ENCODE peak calls at places on chromosome 19, in six cellular contexts. F is RCC 7860, Y is skeletal muscle cell, S is T-cell, D is NCI-H1092, G is neuronal stem cell. O is an unnamed sample.

GRCh38 chr19:3420909-3421619 is 54.7 kb downstream of the NFIC start:
- DNase-seq in F (no peak), Y (no peak), S (no peak), D (no peak), G (no peak), O (no peak)

GRCh38 chr19:1649706-1650626 is 2.4 kb downstream of the TCF3 start:
- DNase-seq in F (no peak), Y (no peak), S (no peak), D (no peak), G (no peak), O (no peak)

GRCh38 chr19:29014857-29015436 is 198.0 kb downstream of the UQCRFS1 start:
- DNase-seq in F (no peak), Y (no peak), S (no peak), D (no peak), G (no peak), O (no peak)

GRCh38 chr19:52138614-52139290 is 986 bp downstream of the ZNF616 start:
- DNase-seq in F (no peak), Y (no peak), S (no peak), D (peak; percentile 44), G (no peak), O (peak; percentile 33)

GRCh38 chr19:1379961-1380489 is 3.7 kb upstream of the NDUFS7 start:
- DNase-seq in F (no peak), Y (no peak), S (no peak), D (no peak), G (no peak), O (no peak)

GRCh38 chr19:40530091-40530901 is 46.4 kb upstream of the SHKBP1 start:
- DNase-seq in F (no peak), Y (no peak), S (no peak), D (peak; percentile 7), G (peak; percentile 72), O (no peak)

GRCh38 chr19:49272204-49272603 is 52.8 kb downstream of the SLC6A16 start:
- DNase-seq in F (no peak), Y (peak; percentile 37), S (no peak), D (no peak), G (no peak), O (no peak)

GRCh38 chr19:39479916-39480315 is 722 bp upstream of the TIMM50 start:
- DNase-seq in F (no peak), Y (no peak), S (no peak), D (no peak), G (no peak), O (no peak)

GRCh38 chr19:38701455-38702063 is 42.7 kb downstream of the CAPN12 start:
- DNase-seq in F (no peak), Y (no peak), S (no peak), D (no peak), G (no peak), O (no peak)

GRCh38 chr19:46205183-46205984 is 24.2 kb upstream of the IGFL1 start:
- DNase-seq in F (no peak), Y (no peak), S (no peak), D (no peak), G (no peak), O (no peak)

GRCh38 chr19:50822661-50823208 is 852 bp downstream of the KLK1 start:
- DNase-seq in F (no peak), Y (no peak), S (no peak), D (no peak), G (no peak), O (no peak)

GRCh38 chr19:15986694-15987093 is 37.9 kb downstream of the OR10H4 start:
- DNase-seq in F (no peak), Y (no peak), S (no peak), D (no peak), G (no peak), O (no peak)

GRCh38 chr19:34667349-34668076 is 9.4 kb downstream of the SCGB2B2 start:
- DNase-seq in F (no peak), Y (peak; percentile 1), S (no peak), D (peak; percentile 29), G (no peak), O (peak; percentile 64)

GRCh38 chr19:52648336-52648990 is 10.3 kb upstream of the ZNF83 start:
- DNase-seq in F (no peak), Y (no peak), S (no peak), D (no peak), G (no peak), O (peak; percentile 14)

GRCh38 chr19:22622020-22622419 is 12.1 kb upstream of the ZNF492 start:
- DNase-seq in F (no peak), Y (no peak), S (no peak), D (no peak), G (no peak), O (no peak)

GRCh38 chr19:34236035-34236793 is 18.1 kb upstream of the GARRE1 start:
- DNase-seq in F (no peak), Y (no peak), S (no peak), D (no peak), G (no peak), O (no peak)

GRCh38 chr19:5936308-5936980 is 22.4 kb downstream of the CAPS start:
- DNase-seq in F (no peak), Y (no peak), S (no peak), D (peak; percentile 59), G (no peak), O (no peak)

GRCh38 chr19:51116736-51117135 is 8.0 kb upstream of the SIGLEC9 start:
- DNase-seq in F (no peak), Y (no peak), S (no peak), D (no peak), G (no peak), O (no peak)

GRCh38 chr19:37594982-37595382 is 306 bp downstream of the ZNF540 start:
- DNase-seq in F (no peak), Y (peak; percentile 10), S (peak; percentile 58), D (peak; percentile 5), G (no peak), O (peak; percentile 50)

GRCh38 chr19:11268783-11269267 is 6.5 kb upstream of the DOCK6 start:
- DNase-seq in F (no peak), Y (peak; percentile 45), S (no peak), D (no peak), G (no peak), O (peak; percentile 99)

GRCh38 chr19:47331490-47331889 is 485 bp upstream of the C5AR2 start:
- DNase-seq in F (no peak), Y (no peak), S (no peak), D (no peak), G (no peak), O (no peak)

GRCh38 chr19:4754248-4754647 is 30.6 kb upstream of the DPP9 start:
- DNase-seq in F (no peak), Y (no peak), S (no peak), D (no peak), G (no peak), O (peak; percentile 23)

GRCh38 chr19:48330012-48330681 is 4.8 kb downstream of the EMP3 start:
- DNase-seq in F (no peak), Y (no peak), S (peak; percentile 84), D (peak; percentile 83), G (peak; percentile 79), O (peak; percentile 41)

GRCh38 chr19:11538232-11539036 is at the start of gene CNN1:
- DNase-seq in F (no peak), Y (peak; percentile 38), S (no peak), D (no peak), G (no peak), O (no peak)

GRCh38 chr19:54448037-54448773 is 794 bp upstream of the LENG8 start:
- DNase-seq in F (peak; percentile 34), Y (no peak), S (no peak), D (no peak), G (no peak), O (peak; percentile 61)

GRCh38 chr19:30252214-30252613 is 120.0 kb upstream of the ZNF536 start:
- DNase-seq in F (no peak), Y (no peak), S (no peak), D (no peak), G (no peak), O (no peak)

GRCh38 chr19:1849999-1850398 is 1.7 kb upstream of the REXO1 start:
- DNase-seq in F (no peak), Y (no peak), S (no peak), D (no peak), G (no peak), O (no peak)

GRCh38 chr19:46976845-46977320 is 42.8 kb upstream of the NPAS1 start:
- DNase-seq in F (peak; percentile 94), Y (no peak), S (no peak), D (no peak), G (peak; percentile 30), O (no peak)

GRCh38 chr19:48543121-48543710 is 8.8 kb upstream of the SULT2B1 start:
- DNase-seq in F (peak; percentile 60), Y (no peak), S (no peak), D (no peak), G (no peak), O (peak; percentile 79)

GRCh38 chr19:12791345-12792047 is at the start of gene JUNB:
- DNase-seq in F (peak; percentile 90), Y (peak; percentile 91), S (peak; percentile 97), D (peak; percentile 91), G (no peak), O (peak; percentile 99)

GRCh38 chr19:45474191-45474940 is 6.6 kb downstream of the FOSB start:
- DNase-seq in F (no peak), Y (no peak), S (no peak), D (no peak), G (no peak), O (peak; percentile 60)

GRCh38 chr19:45419396-45419795 is 4.3 kb downstream of the ERCC1 start:
- DNase-seq in F (no peak), Y (no peak), S (no peak), D (no peak), G (no peak), O (no peak)

GRCh38 chr19:3113100-3114017 is 19.2 kb downstream of the GNA11 start:
- DNase-seq in F (no peak), Y (no peak), S (no peak), D (no peak), G (no peak), O (no peak)

GRCh38 chr19:41144403-41144802 is 30.2 kb downstream of the CYP2F1 start:
- DNase-seq in F (peak; percentile 56), Y (peak; percentile 22), S (peak; percentile 83), D (peak; percentile 16), G (peak; percentile 54), O (peak; percentile 87)

GRCh38 chr19:56167064-56167578 is 8.7 kb upstream of the GALP start:
- DNase-seq in F (no peak), Y (no peak), S (no peak), D (no peak), G (peak; percentile 42), O (peak; percentile 32)

GRCh38 chr19:58265100-58265499 is 13.7 kb upstream of the ZNF8 start:
- DNase-seq in F (no peak), Y (no peak), S (no peak), D (no peak), G (no peak), O (no peak)